ENCODE peak calls at places on chromosome 19, in four cellular contexts. B, E, F and C are unnamed samples. For H3K4me1, the result is how much of the 10 kb centered on the place peaks cover.

GRCh38 chr19:49860716-49861100 is 6.7 kb downstream of the PNKP start:
- DNase-seq in E (no peak), F (no peak), B (no peak), C (no peak)

GRCh38 chr19:49492573-49493411 is 3.4 kb upstream of the RPS11 start:
- DNase-seq in F (peak), B (no peak), E (no peak), C (no peak)

GRCh38 chr19:36572593-36573019 is 486 bp downstream of the ZNF529 start:
- DNase-seq in F (no peak), B (no peak), E (no peak), C (no peak)

GRCh38 chr19:42386974-42387707 is 3.0 kb downstream of the CNFN start:
- DNase-seq in F (peak), B (peak), E (no peak), C (no peak)

GRCh38 chr19:12769689-12770088 is 5.7 kb downstream of the HOOK2 start:
- DNase-seq in B (peak), E (no peak), F (no peak), C (no peak)

GRCh38 chr19:19672816-19673215 is 4.2 kb downstream of the ZNF101 start:
- DNase-seq in B (peak), E (no peak), F (no peak), C (peak)

GRCh38 chr19:19110410-19111137 is 27.7 kb downstream of the TMEM161A start:
- DNase-seq in E (no peak), B (no peak), F (peak), C (no peak)

GRCh38 chr19:2343289-2343982 is 15.0 kb downstream of the SPPL2B start:
- DNase-seq in B (peak), F (no peak), E (no peak), C (peak)

GRCh38 chr19:39397360-39398296 is 6.5 kb downstream of the MED29 start:
- DNase-seq in B (peak), E (no peak), F (peak), C (peak)

GRCh38 chr19:24060687-24061356 is 26.2 kb upstream of the ZNF254 start:
- DNase-seq in B (no peak), F (no peak), E (no peak), C (no peak)

GRCh38 chr19:58212336-58213074 is 16.2 kb upstream of the ZNF544 start:
- DNase-seq in E (no peak), F (no peak), B (no peak), C (no peak)

GRCh38 chr19:27966390-27966816 is 1246.5 kb downstream of the UQCRFS1 start:
- DNase-seq in E (no peak), B (no peak), F (no peak), C (no peak)

GRCh38 chr19:38724380-38724854 is 19.9 kb downstream of the CAPN12 start:
- DNase-seq in E (no peak), F (no peak), B (peak), C (no peak)

GRCh38 chr19:370641-371330 is 26.2 kb upstream of the MIER2 start:
- DNase-seq in E (no peak), B (no peak), F (no peak), C (peak)

GRCh38 chr19:38912600-38913514 is 871 bp upstream of the CCER2 start:
- DNase-seq in B (no peak), F (no peak), E (no peak), C (peak)

GRCh38 chr19:2549701-2550191 is 73.8 kb downstream of the GADD45B start:
- DNase-seq in F (peak), B (peak), E (no peak), C (peak)

GRCh38 chr19:8722032-8722431 is 598 bp downstream of the OR2Z1 start:
- DNase-seq in F (no peak), B (no peak), E (no peak), C (no peak)

GRCh38 chr19:5680083-5680436 is 256 bp downstream of the MICOS13 start:
- DNase-seq in F (no peak), B (no peak), E (no peak), C (peak)

GRCh38 chr19:39890755-39891551 is 43.5 kb downstream of the FCGBP start:
- DNase-seq in E (no peak), B (peak), F (no peak), C (peak)

GRCh38 chr19:57800696-57801095 is 14.0 kb downstream of the ZNF552 start:
- DNase-seq in F (no peak), E (no peak), B (no peak), C (no peak)

GRCh38 chr19:409006-409514 is at the start of gene C2CD4C:
- DNase-seq in F (no peak), E (no peak), B (no peak), C (peak)

GRCh38 chr19:13981021-13981420 is 25.1 kb downstream of the RFX1 start:
- DNase-seq in E (no peak), B (no peak), F (no peak), C (no peak)

GRCh38 chr19:12987190-12987589 is 8.1 kb upstream of the NFIX start:
- DNase-seq in B (no peak), F (no peak), E (no peak), C (no peak)

GRCh38 chr19:31648347-31648746 is 299.1 kb upstream of the TSHZ3 start:
- DNase-seq in F (peak), E (no peak), B (no peak), C (no peak)

GRCh38 chr19:41595258-41595889 is 19.4 kb downstream of the CEACAM21 start:
- DNase-seq in F (peak), B (peak), E (peak), C (no peak)

GRCh38 chr19:6979341-6979740 is 41.9 kb downstream of the MBD3L2B start:
- DNase-seq in E (no peak), F (no peak), B (no peak), C (no peak)

GRCh38 chr19:40362160-40362559 is 13.7 kb downstream of the PLD3 start:
- DNase-seq in B (no peak), F (no peak), E (no peak), C (no peak)

GRCh38 chr19:7650148-7650547 is 13.2 kb downstream of the STXBP2 start:
- DNase-seq in B (no peak), F (no peak), E (no peak), C (no peak)

GRCh38 chr19:19032420-19033175 is 719 bp downstream of the SUGP2 start:
- DNase-seq in E (no peak), B (peak), F (peak), C (peak)

GRCh38 chr19:3175761-3176714 is 2.5 kb upstream of the S1PR4 start:
- DNase-seq in B (peak), F (peak), E (peak), C (peak)

GRCh38 chr19:39170398-39171231 is 26.1 kb upstream of the NCCRP1 start:
- DNase-seq in F (no peak), E (no peak), B (no peak), C (no peak)

GRCh38 chr19:49210108-49210900 is 52.7 kb downstream of the TRPM4 start:
- DNase-seq in F (no peak), E (no peak), B (peak), C (peak)

GRCh38 chr19:29564574-29565005 is 38.8 kb downstream of the VSTM2B start:
- DNase-seq in B (no peak), E (no peak), F (no peak), C (no peak)

GRCh38 chr19:13100031-13100588 is 2.5 kb downstream of the LYL1 start:
- DNase-seq in E (no peak), B (no peak), F (peak), C (no peak)

GRCh38 chr19:15290149-15290548 is 42.2 kb downstream of the BRD4 start:
- DNase-seq in B (no peak), E (no peak), F (no peak), C (no peak)
- H3K4me1 ChIP-seq in B (half or more), E (under half), F (under half), C (half or more)

GRCh38 chr19:11380653-11381534 is 3.2 kb downstream of the EPOR start:
- DNase-seq in E (peak), F (peak), B (peak), C (peak)

GRCh38 chr19:11379857-11380350 is 4.2 kb downstream of the EPOR start:
- DNase-seq in B (no peak), E (no peak), F (no peak), C (no peak)

GRCh38 chr19:11377237-11377636 is 2.8 kb downstream of the SWSAP1 start:
- DNase-seq in F (peak), E (no peak), B (no peak), C (no peak)

GRCh38 chr19:11377756-11378155 is 3.3 kb downstream of the SWSAP1 start:
- DNase-seq in B (no peak), E (no peak), F (peak), C (no peak)

DNA sequence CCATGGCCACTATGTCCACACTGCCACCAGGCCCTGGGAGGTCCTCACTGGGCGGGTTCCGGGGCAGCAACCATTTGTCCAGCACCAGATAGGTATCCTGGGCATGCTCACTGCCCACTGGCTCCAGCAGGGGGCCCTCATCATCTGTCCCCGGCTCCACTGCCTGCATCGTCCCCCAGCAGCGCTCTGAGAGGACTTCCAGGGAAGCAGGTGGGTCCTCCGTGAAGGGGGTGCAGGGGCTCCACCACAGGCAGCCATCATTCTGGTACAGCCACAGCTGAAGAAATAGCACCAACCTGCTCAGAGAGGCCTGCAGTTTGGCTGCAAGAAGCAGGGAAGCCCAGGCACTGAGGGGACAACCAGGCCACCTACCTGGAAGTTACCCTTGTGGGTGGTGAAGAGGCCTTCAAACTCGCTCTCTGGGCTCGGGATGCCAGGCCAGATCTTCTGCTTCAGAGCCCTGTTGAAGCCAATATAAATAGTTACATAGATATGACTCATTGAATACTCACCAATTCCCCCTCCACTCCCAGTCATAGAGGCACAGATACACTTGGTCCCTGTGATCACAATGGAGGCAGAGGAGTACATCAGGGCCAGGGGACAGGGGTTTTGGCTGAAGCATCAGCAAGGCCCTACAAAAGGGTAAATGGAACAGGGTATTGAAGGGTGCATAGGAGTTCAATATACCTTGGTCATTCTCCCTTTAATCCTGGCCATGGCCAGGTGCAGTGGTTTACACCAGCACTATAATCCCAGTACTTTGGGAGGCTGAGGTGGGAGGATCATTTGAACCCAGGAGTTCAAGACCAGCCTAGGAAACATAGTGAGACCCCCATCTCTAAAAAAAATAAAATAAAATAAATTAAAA is 4.1 kb downstream of the SWSAP1 start:
- DNase-seq in B (peak), F (peak), E (no peak), C (peak)
- H3K4me1 ChIP-seq in B (under half), F (under half), E (half or more), C (under half)

GRCh38 chr19:16463341-16463990 is 8.3 kb downstream of the EPS15L1 start:
- DNase-seq in E (no peak), B (no peak), F (no peak), C (no peak)
- H3K4me1 ChIP-seq in E (under half), B (under half), F (under half), C (under half)

GRCh38 chr19:43467276-43467675 is 1.9 kb upstream of the LYPD3 start:
- DNase-seq in E (no peak), B (no peak), F (no peak), C (no peak)
- H3K4me1 ChIP-seq in E (half or more), B (under half), F (under half), C (under half)

GRCh38 chr19:54203151-54203611 is 2.5 kb downstream of the RPS9 start:
- DNase-seq in B (no peak), E (no peak), F (peak), C (peak)
- H3K4me1 ChIP-seq in B (half or more), E (under half), F (under half), C (under half)

GRCh38 chr19:46520616-46521015 is 24.9 kb upstream of the PNMA8B start:
- DNase-seq in F (no peak), B (no peak), E (no peak), C (no peak)
- H3K4me1 ChIP-seq in F (under half), B (under half), E (under half), C (under half)

DNA sequence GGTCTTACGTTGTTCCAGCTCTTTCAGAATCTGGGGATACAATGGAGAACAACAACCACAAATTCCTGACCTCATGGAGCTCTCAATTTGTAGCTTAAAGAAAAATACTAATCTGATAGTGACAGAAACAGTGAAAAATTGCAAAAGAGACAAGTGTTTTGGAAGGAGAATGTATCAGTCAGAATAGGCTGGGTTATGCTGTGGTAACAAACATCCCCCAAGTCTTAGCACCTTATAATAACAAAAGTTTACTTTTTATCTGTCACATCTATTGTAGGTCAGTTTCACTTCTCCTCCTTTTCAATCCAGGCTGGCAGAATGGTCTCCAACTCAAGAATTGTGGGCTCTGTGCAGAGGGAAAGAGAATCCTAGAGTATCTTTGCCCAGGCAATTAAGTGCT is 9.5 kb downstream of the FAM187B start:
- DNase-seq in B (no peak), E (no peak), F (no peak), C (no peak)
- H3K4me1 ChIP-seq in B (under half), E (under half), F (under half), C (under half)

GRCh38 chr19:43789029-43789428 is 8.3 kb upstream of the KCNN4 start:
- DNase-seq in E (no peak), F (peak), B (no peak), C (no peak)
- H3K4me1 ChIP-seq in E (under half), F (under half), B (under half), C (under half)

GRCh38 chr19:16263115-16263839 is 61.3 kb upstream of the KLF2 start:
- DNase-seq in E (no peak), B (no peak), F (no peak), C (no peak)
- H3K4me1 ChIP-seq in E (under half), B (under half), F (under half), C (under half)

DNA sequence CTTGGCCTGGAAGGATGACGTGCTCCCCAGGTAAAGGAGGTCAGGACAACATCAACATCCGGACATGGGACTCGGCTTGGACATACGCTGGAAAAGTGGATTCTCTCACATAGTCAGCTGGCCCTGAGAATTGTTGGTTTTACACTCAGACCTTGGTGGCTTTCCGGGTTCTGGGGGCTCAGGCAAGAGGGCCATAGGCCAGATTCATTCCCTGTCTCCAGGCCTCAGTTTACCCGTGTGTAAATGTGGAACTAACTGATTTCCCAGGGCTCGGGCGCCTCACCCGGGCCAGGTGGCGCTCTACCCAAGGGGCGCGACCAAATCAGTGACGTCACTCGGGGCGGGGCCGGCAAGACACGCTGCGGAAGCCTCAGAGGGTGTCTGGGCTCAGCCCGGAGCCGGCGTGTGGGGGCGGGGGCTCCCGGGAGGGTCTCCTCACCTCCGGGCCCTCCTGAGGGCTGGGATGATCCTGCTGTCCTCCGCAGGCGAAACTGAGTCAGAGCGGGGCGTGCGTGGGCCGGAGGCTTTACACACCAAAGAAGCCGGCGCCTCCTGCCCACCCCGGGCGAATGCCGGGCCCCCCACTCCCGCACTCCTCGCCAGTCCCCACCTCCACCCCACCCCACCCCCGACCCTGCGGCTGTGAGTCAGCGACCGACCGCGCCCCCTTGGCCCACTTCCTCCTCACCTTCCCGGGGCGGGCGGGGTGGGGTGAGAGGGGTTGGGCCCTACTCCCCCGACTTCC is 861 bp upstream of the VASP start:
- DNase-seq in E (no peak), F (peak), B (peak), C (peak)
- H3K4me1 ChIP-seq in E (under half), F (under half), B (under half), C (under half)